ENCODE peak calls at places on chromosomes 12 and 14, in nine cellular contexts. X is activated naive CD8-positive, alpha-beta T cell treated with anti-CD3 and anti-CD28 coated beads, Interleukin-2, amount 50 U/mL, for 24 hours; T is EL; I is iris pigment epithelial cell; H is NAMALWA; V is endodermal cell; R is HFFc6; N is stimulated activated CD8-positive, alpha-beta memory T cell treated with anti-CD3 and anti-CD28 coated beads, Interleukin-7, amount 100 ng/mL, for 1 hour; O is stimulated activated CD4-positive, alpha-beta T cell treated with anti-CD3 and anti-CD28 coated beads, TNF-alpha, amount 100 ng/mL, for 48 hours. E is an unnamed sample.

GRCh38 chr12:92927055-92927435 is 2.0 kb downstream of the EEA1 start:
- DNase-seq in N (no peak), H (peak), R (peak), V (peak), T (peak), I (peak), X (peak), O (peak), E (peak)

GRCh38 chr14:100446572-100446971 is 123.4 kb downstream of the SLC25A47 start:
- DNase-seq in I (no peak), V (peak), N (no peak), R (no peak), T (no peak), O (no peak), H (no peak), X (peak), E (peak)

GRCh38 chr12:130715996-130716917 is at the start of gene RIMBP2:
- DNase-seq in X (no peak), H (no peak), N (no peak), V (peak), R (peak), T (peak), O (no peak), I (peak), E (peak)

GRCh38 chr12:1809606-1810140 is 10.7 kb upstream of the LRTM2 start:
- DNase-seq in T (no peak), N (no peak), R (no peak), H (no peak), I (no peak), X (no peak), V (no peak), O (no peak), E (no peak)

GRCh38 chr14:90699016-90699415 is 117.2 kb downstream of the TTC7B start:
- DNase-seq in O (no peak), N (no peak), I (no peak), R (no peak), X (no peak), T (no peak), V (no peak), H (no peak), E (no peak)

GRCh38 chr12:46800160-46800559 is 25.6 kb downstream of the SLC38A4 start:
- DNase-seq in X (no peak), N (no peak), H (no peak), T (no peak), R (no peak), I (no peak), V (no peak), O (no peak), E (no peak)

GRCh38 chr14:69669375-69669774 is 58.0 kb downstream of the SUSD6 start:
- DNase-seq in O (no peak), V (no peak), H (no peak), I (no peak), R (no peak), N (no peak), T (no peak), X (no peak), E (no peak)

GRCh38 chr12:121245031-121245430 is 35.1 kb downstream of the P2RX4 start:
- DNase-seq in N (no peak), O (no peak), H (no peak), X (no peak), R (no peak), I (no peak), T (no peak), V (no peak), E (no peak)

GRCh38 chr12:103632554-103633216 is 45.6 kb downstream of the STAB2 start:
- DNase-seq in X (peak), H (peak), O (peak), T (peak), V (peak), N (peak), I (peak), R (peak), E (peak)